ENCODE peak calls at places on chromosomes 12 and 14, in four cellular contexts. J, X, N and Z are unnamed samples.

GRCh38 chr12:6393109-6393508 is 9.1 kb downstream of the LTBR start:
- DNase-seq in J (no peak), X (no peak), N (no peak), Z (no peak)

GRCh38 chr14:79825046-79825521 is 386.2 kb downstream of the DIO2 start:
- DNase-seq in J (no peak), X (no peak), N (no peak), Z (no peak)

GRCh38 chr14:32559048-32559447 is 229.9 kb downstream of the AKAP6 start:
- DNase-seq in J (no peak), X (no peak), N (no peak), Z (no peak)

GRCh38 chr12:94149781-94150482 is 1.6 kb downstream of the PLXNC1 start:
- DNase-seq in J (no peak), X (no peak), N (no peak), Z (peak)

GRCh38 chr14:105281354-105282097 is 19.3 kb downstream of the BRF1 start:
- DNase-seq in J (peak), X (peak), N (no peak), Z (no peak)

GRCh38 chr12:24599737-24600136 is 349.2 kb downstream of the BCAT1 start:
- DNase-seq in J (no peak), X (no peak), N (no peak), Z (no peak)

GRCh38 chr12:44015333-44015941 is 179.6 kb downstream of the TMEM117 start:
- DNase-seq in J (peak), X (peak), N (peak), Z (no peak)

GRCh38 chr14:24167527-24168114 is 4.3 kb upstream of the REC8 start:
- DNase-seq in J (no peak), X (no peak), N (no peak), Z (no peak)

GRCh38 chr14:37678916-37679315 is 83.5 kb downstream of the TTC6 start:
- DNase-seq in J (peak), X (no peak), N (no peak), Z (no peak)

GRCh38 chr12:75844985-75845384 is 186.6 kb downstream of the PHLDA1 start:
- DNase-seq in J (no peak), X (no peak), N (no peak), Z (no peak)

GRCh38 chr14:63039800-63040380 is 5.4 kb downstream of the KCNH5 start:
- DNase-seq in J (peak), X (no peak), N (no peak), Z (no peak)

GRCh38 chr14:67583711-67584644 is 16.1 kb downstream of the PIGH start:
- DNase-seq in J (peak), X (peak), N (no peak), Z (peak)

GRCh38 chr12:46430340-46430948 is 57.9 kb upstream of the SLC38A2 start:
- DNase-seq in J (peak), X (peak), N (peak), Z (no peak)

GRCh38 chr14:32584079-32584478 is 255.0 kb downstream of the AKAP6 start:
- DNase-seq in J (no peak), X (no peak), N (no peak), Z (no peak)

GRCh38 chr12:130160306-130160705 is 2.0 kb upstream of the FZD10 start:
- DNase-seq in J (no peak), X (no peak), N (no peak), Z (no peak)

GRCh38 chr12:7444537-7444936 is 584 bp upstream of the CD163L1 start:
- DNase-seq in J (no peak), X (no peak), N (no peak), Z (no peak)

GRCh38 chr12:7439579-7440505 is 4.1 kb downstream of the CD163L1 start:
- DNase-seq in J (no peak), X (peak), N (no peak), Z (peak)

GRCh38 chr12:7444076-7444475 is at the start of gene CD163L1:
- DNase-seq in J (no peak), X (no peak), N (no peak), Z (no peak)

DNA sequence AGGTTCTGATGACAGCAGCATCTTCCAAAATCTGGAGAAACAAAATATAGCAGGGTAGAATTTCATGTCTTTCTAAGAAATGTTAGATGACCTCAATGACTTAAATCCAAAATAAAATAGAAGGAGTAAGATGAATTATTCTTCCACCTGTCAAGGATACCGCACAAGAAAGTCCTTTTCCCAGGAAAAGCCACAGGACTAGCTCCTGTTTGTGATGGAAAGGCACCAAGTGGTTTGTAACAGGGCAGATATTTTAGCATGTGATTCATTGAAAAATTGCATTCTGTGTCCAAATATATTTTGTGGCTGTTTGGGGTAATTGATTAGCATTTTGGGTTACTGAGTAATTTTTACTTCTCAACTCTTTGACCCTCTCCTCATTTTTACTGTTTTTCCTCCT is 2.7 kb downstream of the CD163L1 start:
- DNase-seq in J (no peak), X (no peak), N (no peak), Z (no peak)
- TF ChIP-seq NR2C2 in J (no peak), X (no peak), N (no peak), Z (no peak)

GRCh38 chr12:110102255-110102654 is 21.9 kb upstream of the IFT81 start:
- DNase-seq in J (peak), X (peak), N (no peak), Z (peak)
- TF ChIP-seq MAX in J (no peak), X (no peak), N (no peak), Z (no peak)

DNA sequence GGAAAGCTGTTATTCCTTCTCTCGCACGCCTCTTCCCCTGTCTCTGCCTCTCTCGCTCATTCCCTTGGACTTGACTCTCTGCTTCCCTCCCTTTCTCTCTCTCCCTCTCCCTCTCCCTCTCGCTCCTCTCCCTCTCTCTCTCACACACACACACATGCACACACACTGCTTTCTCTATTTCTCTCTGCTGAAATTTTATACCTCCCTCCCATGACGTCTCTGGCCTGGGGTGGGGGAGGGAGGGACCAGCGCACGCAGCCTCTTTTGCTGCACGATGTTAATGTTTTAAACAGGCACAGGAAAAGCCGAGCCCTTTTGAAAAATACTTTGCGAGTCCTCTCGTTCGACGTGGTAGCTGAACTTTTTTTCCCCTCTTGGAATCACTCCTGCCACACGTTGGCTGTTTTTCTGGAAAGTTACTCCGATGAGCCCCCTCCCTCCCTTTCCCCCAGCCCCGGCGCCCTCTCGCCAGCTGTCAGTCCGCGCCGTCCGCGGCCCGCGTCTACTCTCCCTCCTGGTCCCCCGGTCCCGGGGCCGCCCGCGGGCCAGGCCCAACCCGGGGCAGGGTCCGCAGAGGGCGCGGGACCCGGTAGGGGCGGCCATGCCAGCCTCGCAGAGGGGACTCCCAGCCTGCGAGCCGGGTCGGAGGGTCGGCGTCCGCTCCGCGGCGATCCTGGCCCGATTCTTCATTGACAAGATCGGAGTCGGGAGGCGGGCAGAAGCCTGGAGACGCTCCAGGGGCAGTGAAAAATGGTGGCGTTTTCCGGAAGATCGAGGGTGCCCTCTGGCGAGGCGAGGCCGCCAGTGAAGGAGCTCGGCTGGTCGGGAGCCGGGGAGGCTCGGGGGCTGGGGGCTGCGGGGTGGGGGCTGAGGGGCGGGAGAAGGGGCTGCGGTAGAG is at the start of gene TGFB3:
- DNase-seq in J (peak), X (peak), N (no peak), Z (peak)
- TF ChIP-seq CTCF in J (peak), X (peak), N (peak), Z (peak)

GRCh38 chr14:96617635-96618034 is 115.5 kb downstream of the PAPOLA start:
- DNase-seq in J (no peak), X (peak), N (no peak), Z (no peak)

GRCh38 chr14:96616168-96616681 is 114.0 kb downstream of the PAPOLA start:
- DNase-seq in J (no peak), X (no peak), N (no peak), Z (peak)

DNA sequence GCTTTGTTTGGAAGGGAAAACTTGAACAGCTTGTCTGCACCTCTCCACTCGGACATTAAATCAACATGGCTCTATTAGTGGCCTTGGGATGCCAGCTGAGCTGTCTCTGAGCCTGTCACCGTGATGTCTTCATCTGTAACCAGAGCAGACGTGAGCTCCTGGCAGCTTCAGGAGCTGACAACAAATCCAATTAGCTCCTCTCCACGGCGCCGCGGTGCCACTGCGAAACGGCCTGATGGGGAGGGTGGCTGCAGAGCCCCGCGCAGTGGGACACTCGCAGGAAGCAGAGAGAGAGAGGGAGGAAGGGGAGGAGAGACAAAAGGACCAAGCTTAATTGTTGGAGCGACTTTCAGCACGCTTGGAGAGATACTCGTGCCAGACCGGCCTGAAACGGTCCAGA is 112.3 kb downstream of the PAPOLA start:
- DNase-seq in J (no peak), X (no peak), N (no peak), Z (no peak)
- TF ChIP-seq NR2C2 in J (no peak), X (no peak), N (no peak), Z (no peak)

DNA sequence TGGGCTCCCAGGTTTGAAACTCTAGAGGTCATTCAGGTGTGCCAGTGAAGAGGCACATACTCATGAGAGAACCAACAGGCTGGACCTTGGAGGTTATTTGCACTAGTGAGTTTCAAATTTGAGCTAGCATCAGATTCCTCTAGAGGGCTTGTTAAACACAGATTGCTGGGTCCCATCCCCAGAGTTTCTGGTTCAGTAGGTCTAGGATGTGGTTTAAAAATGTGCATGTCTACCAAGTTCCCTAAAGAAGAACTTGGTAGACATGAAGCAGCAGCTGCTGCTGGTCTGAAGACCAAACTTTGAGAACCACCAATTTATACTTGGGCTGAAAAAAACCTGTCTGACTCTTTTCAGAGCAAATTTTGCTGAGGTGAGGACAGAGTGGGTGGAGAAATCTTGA is 61.7 kb downstream of the SUSD6 start:
- DNase-seq in J (no peak), X (no peak), N (no peak), Z (no peak)
- TF ChIP-seq MAX in J (no peak), X (no peak), N (no peak), Z (no peak)

DNA sequence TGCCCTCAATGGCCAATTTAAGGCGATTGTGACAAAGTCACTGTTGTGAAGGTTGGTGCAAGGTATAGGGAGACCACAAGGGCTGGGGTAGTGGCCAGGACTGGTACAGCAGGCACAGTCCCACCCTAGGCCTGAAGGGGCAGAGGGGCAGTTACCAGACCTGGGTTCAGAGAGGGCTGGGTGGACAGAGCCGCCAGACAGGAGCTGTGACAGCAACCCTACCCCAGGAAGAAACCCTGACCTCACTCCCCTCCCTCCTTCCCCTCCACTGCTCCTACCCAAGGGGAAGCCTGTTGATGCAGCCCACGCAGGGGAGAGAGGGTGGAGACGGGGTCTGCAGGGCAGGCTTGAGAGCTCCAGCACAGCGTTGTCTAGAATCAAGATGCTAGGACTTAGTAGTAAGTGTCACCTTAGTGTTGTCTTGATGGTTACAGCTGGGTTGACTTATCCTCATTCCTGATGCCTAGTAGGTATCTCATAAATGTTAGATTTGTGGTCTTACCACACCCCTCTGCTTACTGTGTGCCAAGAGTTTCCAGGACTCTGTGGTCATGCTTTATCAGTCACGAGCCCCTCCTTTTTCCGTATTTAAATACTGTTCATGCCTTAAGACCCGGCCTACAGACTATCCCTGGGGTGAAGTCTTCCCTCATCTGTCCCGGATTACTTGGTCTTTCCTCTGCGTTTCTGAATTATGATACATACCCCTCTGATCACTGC is 14.4 kb downstream of the EML1 start:
- DNase-seq in J (no peak), X (no peak), N (no peak), Z (peak)
- TF ChIP-seq CTCF in J (no peak), X (no peak), N (no peak), Z (no peak)

DNA sequence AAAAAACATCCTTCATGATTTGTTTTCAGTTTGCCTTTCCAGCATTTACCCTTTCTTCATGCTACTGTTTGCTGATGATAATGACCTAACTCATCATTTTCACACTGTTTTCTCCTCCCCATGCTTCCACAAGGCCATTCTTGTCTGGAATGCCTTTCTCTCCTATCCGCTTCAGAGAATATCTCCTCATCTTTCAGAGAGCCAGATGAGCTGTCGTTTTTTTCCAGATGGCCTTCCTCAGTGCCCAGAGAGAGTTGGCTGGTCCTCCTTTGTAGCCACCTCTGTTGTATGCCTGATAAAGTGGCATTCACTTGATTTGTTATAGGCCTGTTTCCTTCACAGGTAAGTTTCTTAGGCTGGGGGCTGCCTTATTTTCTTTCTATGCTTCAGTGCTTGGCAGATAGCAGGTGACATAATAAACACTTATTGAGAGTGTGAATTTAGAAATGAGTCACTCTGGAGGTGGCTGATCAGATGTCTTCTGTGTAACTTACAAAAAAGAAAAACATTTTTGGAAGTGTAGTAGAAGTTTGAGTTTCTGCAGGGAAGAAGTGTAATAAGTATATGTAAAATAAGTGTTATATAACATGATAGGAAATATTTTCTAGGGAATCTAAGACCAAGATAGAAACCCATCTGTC is 174.4 kb downstream of the DACT1 start:
- DNase-seq in J (no peak), X (no peak), N (no peak), Z (no peak)
- TF ChIP-seq NR2C2 in J (no peak), X (no peak), N (no peak), Z (no peak)

DNA sequence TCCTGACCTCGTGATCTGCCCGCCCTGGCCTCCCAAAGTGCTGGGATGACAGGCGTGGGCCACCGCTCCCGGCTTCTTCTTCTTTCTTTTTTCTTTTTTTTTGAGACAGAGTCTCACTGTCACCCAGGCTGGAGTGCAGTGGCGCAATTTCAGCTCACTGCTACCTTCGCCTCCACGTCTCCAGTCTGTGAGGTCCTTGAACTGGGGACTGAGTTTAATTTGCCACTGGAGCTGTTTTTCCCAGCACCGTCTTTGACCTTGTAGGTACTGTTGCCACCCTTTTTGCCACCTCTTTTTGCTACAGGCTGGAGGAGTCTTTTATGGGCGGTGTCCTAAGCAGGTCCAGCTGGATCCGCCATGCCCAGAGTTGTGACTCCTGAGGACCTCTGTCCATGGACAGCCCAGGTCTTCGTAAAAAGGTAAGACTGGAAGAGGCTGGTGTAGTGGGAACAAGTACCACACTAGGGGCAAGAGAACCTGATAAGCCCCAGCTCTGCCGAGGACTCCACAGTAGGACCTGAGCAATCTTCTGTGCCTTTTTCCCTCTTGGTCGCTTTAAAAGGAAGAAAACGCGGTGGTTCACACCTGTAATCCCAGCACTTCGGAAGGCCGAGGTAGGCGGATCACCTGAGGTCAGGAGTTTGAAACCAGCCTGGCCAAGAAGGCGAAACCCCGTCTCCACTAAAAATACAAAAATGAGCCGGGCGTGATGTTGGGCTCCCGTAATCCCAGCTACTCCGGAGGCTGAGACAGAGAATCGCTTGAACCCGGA is 976 bp downstream of the RNU4-2 start:
- DNase-seq in J (peak), X (peak), N (no peak), Z (peak)
- TF ChIP-seq MAX in J (no peak), X (no peak), N (no peak), Z (no peak)

GRCh38 chr14:97634786-97635185 is 837.6 kb downstream of the VRK1 start:
- DNase-seq in J (no peak), X (no peak), N (no peak), Z (no peak)
- TF ChIP-seq CTCF in J (no peak), X (no peak), N (no peak), Z (no peak)

GRCh38 chr12:91920276-91920675 is 225.4 kb downstream of the BTG1 start:
- DNase-seq in J (no peak), X (no peak), N (no peak), Z (no peak)
- TF ChIP-seq NR2C2 in J (no peak), X (no peak), N (no peak), Z (no peak)